ENCODE peak calls at places on chromosomes 13 and 19, in six cellular contexts. V is T-helper 1 cell; G is activated CD4-positive, CD25-positive, alpha-beta regulatory T cell; M is astrocyte of the spinal cord; P is type B pancreatic cell; S is stimulated activated CD4-positive, alpha-beta T cell treated with anti-CD3 and anti-CD28 coated beads, Interleukin-1b, Interleukin-23, amount 100 ng/mL, for 4 hours. Q is an unnamed sample.
A peak's percentile ranks its signal among the peaks of the same experiment; 100 is the strongest.

GRCh38 chr13:73133536-73133935 is 74.7 kb downstream of the KLF5 start:
- DNase-seq in V (no peak), G (no peak), M (no peak), S (no peak), P (no peak), Q (no peak)

GRCh38 chr19:56829586-56829985 is 10.9 kb downstream of the PEG3 start:
- DNase-seq in P (no peak), G (no peak), V (no peak), M (no peak), S (no peak), Q (no peak)

GRCh38 chr19:49142866-49143335 is 12.3 kb downstream of the HRC start:
- DNase-seq in P (peak; percentile 92), S (peak; percentile 55), G (no peak), V (no peak), M (peak; percentile 90), Q (peak; percentile 85)

GRCh38 chr13:103142091-103142594 is 75.9 kb upstream of the SLC10A2 start:
- DNase-seq in G (no peak), P (no peak), V (no peak), S (no peak), M (no peak), Q (no peak)

GRCh38 chr13:111514646-111515617 is 194.5 kb downstream of the TEX29 start:
- DNase-seq in P (no peak), G (no peak), S (no peak), M (no peak), V (no peak), Q (no peak)

GRCh38 chr19:39398297-39398864 is 7.2 kb downstream of the MED29 start:
- DNase-seq in S (no peak), G (no peak), P (no peak), V (no peak), M (peak; percentile 80), Q (peak; percentile 59)

GRCh38 chr19:53586277-53586691 is 45.5 kb upstream of the DPRX start:
- DNase-seq in M (no peak), G (no peak), S (no peak), V (no peak), P (no peak), Q (no peak)

GRCh38 chr13:100069278-100069677 is 19.6 kb upstream of the PCCA start:
- DNase-seq in M (no peak), P (no peak), G (no peak), V (no peak), S (no peak), Q (no peak)

GRCh38 chr19:47280183-47280797 is 5.6 kb downstream of the INAFM1 start:
- DNase-seq in G (peak; percentile 25), V (no peak), P (no peak), S (peak; percentile 46), M (no peak), Q (peak; percentile 40)

GRCh38 chr13:28044608-28045007 is 55.8 kb downstream of the FLT3 start:
- DNase-seq in P (no peak), M (no peak), G (no peak), V (no peak), S (no peak), Q (no peak)